ENCODE peak calls at places on chromosomes 4 and X, in eight cellular contexts. J, E, D, F, L, V, U and P are unnamed samples.

GRCh38 chr4:83548151-83548905 is 12.4 kb downstream of the GPAT3 start:
- DNase-seq in F (peak; percentile 93), D (peak; percentile 92), E (peak; percentile 99), J (peak; percentile 77), L (peak; percentile 96), V (peak; percentile 49), U (peak; percentile 68), P (peak; percentile 95)

GRCh38 chr4:102564399-102564921 is 63.3 kb downstream of the NFKB1 start:
- DNase-seq in V (no peak), L (peak; percentile 82), D (peak; percentile 13), F (peak; percentile 58), U (no peak), J (no peak), E (peak; percentile 80), P (peak; percentile 45)

GRCh38 chr4:98838977-98839618 is 89.8 kb downstream of the EIF4E start:
- DNase-seq in L (peak; percentile 62), D (no peak), V (peak; percentile 8), F (peak; percentile 94), E (peak; percentile 34), J (no peak), U (no peak), P (peak; percentile 90)

GRCh38 chr4:155371432-155372043 is 5.2 kb downstream of the MAP9 start:
- DNase-seq in L (peak; percentile 14), V (peak; percentile 40), D (no peak), E (peak; percentile 40), F (peak; percentile 55), J (no peak), U (no peak), P (peak; percentile 61)

GRCh38 chrX:3962511-3963350 is 249.3 kb upstream of the PRKX start:
- DNase-seq in E (peak; percentile 16), D (no peak), L (peak; percentile 7), U (no peak), V (peak; percentile 61), J (no peak), F (peak; percentile 13), P (peak; percentile 11)

GRCh38 chrX:68443155-68443868 is 10.0 kb upstream of the OPHN1 start:
- DNase-seq in F (peak; percentile 18), V (no peak), L (peak; percentile 58), U (no peak), D (no peak), E (no peak), J (peak; percentile 40), P (peak; percentile 45)

GRCh38 chr4:7323872-7324650 is 110.7 kb downstream of the PSAPL1 start:
- DNase-seq in D (no peak), J (no peak), V (no peak), U (peak; percentile 60), E (no peak), L (no peak), F (no peak), P (no peak)

GRCh38 chrX:39692796-39693195 is 405.0 kb downstream of the BCOR start:
- DNase-seq in F (no peak), V (no peak), D (no peak), J (no peak), E (no peak), L (peak; percentile 23), U (no peak), P (no peak)

GRCh38 chr4:140654516-140654855 is 85.7 kb upstream of the UCP1 start:
- DNase-seq in L (peak; percentile 29), U (no peak), E (no peak), J (no peak), V (no peak), F (peak; percentile 49), D (no peak), P (peak; percentile 30)

GRCh38 chr4:54658321-54659093 is 750 bp downstream of the KIT start:
- DNase-seq in J (peak; percentile 36), L (peak; percentile 41), F (peak; percentile 43), V (peak; percentile 70), U (peak; percentile 82), E (peak; percentile 12), D (no peak), P (peak; percentile 40)

GRCh38 chr4:47122592-47123291 is 91.4 kb downstream of the GABRB1 start:
- DNase-seq in V (peak; percentile 80), L (peak; percentile 70), E (peak; percentile 78), D (peak; percentile 16), U (peak; percentile 59), J (peak; percentile 52), F (peak; percentile 85), P (peak; percentile 85)

GRCh38 chr4:38131371-38132139 is 171.4 kb downstream of the PTTG2 start:
- DNase-seq in D (no peak), F (peak; percentile 39), U (no peak), E (peak; percentile 31), J (no peak), V (peak; percentile 57), L (peak; percentile 72), P (peak; percentile 52)

GRCh38 chr4:87848622-87849351 is 16.0 kb downstream of the MEPE start:
- DNase-seq in E (peak; percentile 72), D (peak; percentile 28), F (peak; percentile 79), U (peak; percentile 68), L (peak; percentile 59), V (peak; percentile 79), J (peak; percentile 51), P (peak; percentile 80)

GRCh38 chr4:21992330-21992729 is 43.8 kb upstream of the KCNIP4 start:
- DNase-seq in D (peak; percentile 14), E (no peak), J (no peak), F (peak; percentile 26), V (no peak), L (peak; percentile 76), U (no peak), P (peak; percentile 68)

GRCh38 chr4:138595731-138596465 is 353.7 kb upstream of the SLC7A11 start:
- DNase-seq in U (peak; percentile 76), F (peak; percentile 29), E (no peak), J (no peak), D (no peak), V (no peak), L (peak; percentile 77), P (peak; percentile 4)

DNA sequence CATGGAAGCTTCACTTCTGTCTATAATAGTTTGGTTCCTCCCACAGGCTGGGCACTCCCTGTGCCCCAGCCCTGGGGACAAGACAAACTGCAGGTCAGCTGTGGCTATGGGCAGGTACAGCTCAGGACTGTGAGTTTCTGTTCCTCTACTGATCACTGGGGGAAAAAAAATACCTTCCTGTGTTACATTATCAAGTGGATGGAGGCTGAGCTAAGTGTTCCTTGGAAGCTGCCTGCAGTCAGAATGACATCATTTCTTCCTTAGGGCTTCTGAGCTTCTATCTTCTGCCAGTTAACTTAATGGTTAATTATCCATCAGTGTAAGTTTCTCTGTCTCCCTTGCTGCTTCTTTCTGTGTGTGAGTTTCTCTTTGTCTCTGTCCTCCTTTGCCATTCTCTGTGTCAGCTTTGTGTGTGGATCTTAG is 4.6 kb downstream of the RAB33A start:
- DNase-seq in E (peak; percentile 20), J (no peak), V (no peak), F (no peak), D (no peak), U (no peak), L (peak; percentile 11), P (no peak)
- H3K4me3 ChIP-seq in E (no peak overlapping the region), J (no peak overlapping the region), V (no peak overlapping the region), F (no peak overlapping the region), D (no peak overlapping the region), U (no peak overlapping the region), L (no peak overlapping the region), P (no peak overlapping the region)

GRCh38 chr4:74159397-74159709 is 1.4 kb downstream of the MTHFD2L start:
- DNase-seq in E (no peak), L (no peak), D (no peak), V (no peak), U (no peak), F (no peak), J (no peak), P (no peak)

GRCh38 chr4:74156521-74156920 is 1.4 kb upstream of the MTHFD2L start:
- DNase-seq in D (no peak), L (no peak), U (no peak), F (peak; percentile 12), E (no peak), J (no peak), V (no peak), P (peak; percentile 30)

GRCh38 chr4:74158561-74159396 is 861 bp downstream of the MTHFD2L start:
- DNase-seq in V (no peak), E (peak; percentile 68), L (peak; percentile 29), U (no peak), D (no peak), F (peak; percentile 58), J (no peak), P (peak; percentile 61)

GRCh38 chr4:74157116-74157742 is 689 bp upstream of the MTHFD2L start:
- DNase-seq in V (no peak), L (peak; percentile 50), J (no peak), D (no peak), E (peak; percentile 25), U (no peak), F (peak; percentile 65), P (peak; percentile 67)

GRCh38 chr4:74157743-74158560 is at the start of gene MTHFD2L:
- DNase-seq in E (peak; percentile 94), L (peak; percentile 95), V (peak; percentile 97), J (peak; percentile 95), F (peak; percentile 97), D (peak; percentile 77), U (peak; percentile 97), P (peak; percentile 96)
- TF ChIP-seq CTCF in E (no peak), L (no peak), V (no peak), J (no peak), F (no peak), D (no peak), U (no peak), P (no peak)

DNA sequence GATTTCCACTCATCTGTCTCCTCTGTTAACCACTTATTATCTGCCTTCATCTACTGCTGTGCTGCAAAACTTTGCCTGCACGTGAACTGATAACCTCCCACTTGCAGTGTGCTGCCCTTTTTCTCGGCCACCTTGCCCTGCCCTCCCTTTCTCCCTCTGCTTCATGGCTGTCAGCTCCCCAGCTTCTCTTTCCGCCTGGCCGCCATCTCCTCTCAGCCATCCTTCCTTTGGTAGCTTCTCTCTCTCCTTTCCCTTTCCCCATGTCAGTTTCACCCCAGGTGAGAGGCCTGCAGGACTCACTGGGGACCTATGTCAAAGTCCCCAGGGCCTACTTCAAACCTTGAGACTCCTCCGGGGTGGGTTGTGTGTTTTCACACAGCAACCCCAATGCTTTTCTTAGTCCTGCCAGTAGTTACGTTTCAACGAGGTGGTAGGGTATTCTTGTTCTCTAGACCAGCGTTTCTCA is 6.6 kb downstream of the MSL3 start:
- DNase-seq in U (no peak), L (no peak), E (no peak), V (no peak), F (no peak), J (no peak), D (no peak), P (no peak)
- H3K4me3 ChIP-seq in U (no peak overlapping the region), L (no peak overlapping the region), E (no peak overlapping the region), V (no peak overlapping the region), F (no peak overlapping the region), J (no peak overlapping the region), D (no peak overlapping the region), P (no peak overlapping the region)

GRCh38 chr4:52976523-52977230 is 114.6 kb downstream of the RASL11B start:
- DNase-seq in U (no peak), D (no peak), J (no peak), V (no peak), E (no peak), F (no peak), L (no peak), P (no peak)

GRCh38 chr4:52977252-52977651 is 115.1 kb downstream of the RASL11B start:
- DNase-seq in E (no peak), F (no peak), V (no peak), U (no peak), L (no peak), D (no peak), J (no peak), P (no peak)

GRCh38 chr4:52982246-52982950 is 120.3 kb downstream of the RASL11B start:
- DNase-seq in J (no peak), D (no peak), E (peak; percentile 68), F (peak; percentile 79), U (no peak), L (peak; percentile 46), V (peak; percentile 63), P (peak; percentile 80)

GRCh38 chr4:52979020-52979419 is 116.9 kb downstream of the RASL11B start:
- DNase-seq in L (no peak), E (no peak), D (no peak), U (no peak), V (no peak), F (no peak), J (no peak), P (peak; percentile 20)

GRCh38 chr4:52979821-52980590 is 117.9 kb downstream of the RASL11B start:
- DNase-seq in V (no peak), J (no peak), U (no peak), E (peak; percentile 68), L (no peak), D (no peak), F (no peak), P (no peak)
- TF ChIP-seq CTCF in V (no peak), J (no peak), U (no peak), E (no peak), L (no peak), D (no peak), F (no peak), P (no peak)